ENCODE peak calls at places on chromosome 3, in ten cellular contexts. U is Peyer's patch, C is testis, D is adrenal gland, Y is suprapubic skin, O is heart left ventricle, V is body of pancreas, A is spleen, X is ovary, S is esophagus squamous epithelium. Q is an unnamed sample.

GRCh38 chr3:24185738-24186384 is 240.8 kb downstream of the NR1D2 start:
- DNase-seq in U (no peak), C (peak; percentile 56), D (peak; percentile 46), Y (no peak), O (peak; percentile 57), V (peak; percentile 60), A (no peak), X (peak; percentile 39), S (no peak), Q (no peak)

GRCh38 chr3:156788846-156789245 is 37.3 kb upstream of the LEKR1 start:
- DNase-seq in U (no peak), C (no peak), D (no peak), Y (no peak), O (no peak), V (no peak), A (no peak), X (no peak), S (no peak), Q (no peak)

GRCh38 chr3:180926526-180926925 is 14.1 kb downstream of the FXR1 start:
- DNase-seq in U (no peak), C (no peak), D (no peak), Y (no peak), O (no peak), V (no peak), A (no peak), X (no peak), S (no peak), Q (no peak)

GRCh38 chr3:46578973-46579755 is 13.1 kb upstream of the LRRC2 start:
- DNase-seq in U (no peak), C (no peak), D (no peak), Y (no peak), O (no peak), V (no peak), A (no peak), X (no peak), S (no peak), Q (no peak)

GRCh38 chr3:43309372-43310305 is 23.3 kb downstream of the SNRK start:
- DNase-seq in U (no peak), C (no peak), D (no peak), Y (no peak), O (no peak), V (no peak), A (no peak), X (no peak), S (no peak), Q (no peak)

GRCh38 chr3:174376346-174376745 is 482.8 kb upstream of the NAALADL2 start:
- DNase-seq in U (no peak), C (no peak), D (no peak), Y (no peak), O (no peak), V (no peak), A (no peak), X (no peak), S (no peak), Q (no peak)

GRCh38 chr3:65888980-65889706 is 149.6 kb downstream of the MAGI1 start:
- DNase-seq in U (no peak), C (no peak), D (peak; percentile 29), Y (no peak), O (no peak), V (no peak), A (no peak), X (no peak), S (no peak), Q (peak; percentile 25)

GRCh38 chr3:104145164-104145563 is 1221.5 kb upstream of the ALCAM start:
- DNase-seq in U (no peak), C (no peak), D (no peak), Y (no peak), O (no peak), V (no peak), A (no peak), X (no peak), S (no peak), Q (no peak)

GRCh38 chr3:50319181-50319871 is 3.2 kb downstream of the HYAL2 start:
- DNase-seq in U (no peak), C (no peak), D (no peak), Y (peak; percentile 63), O (peak; percentile 21), V (no peak), A (no peak), X (no peak), S (no peak), Q (no peak)

GRCh38 chr3:50321844-50322385 is 630 bp downstream of the HYAL2 start:
- DNase-seq in U (no peak), C (no peak), D (peak; percentile 61), Y (peak; percentile 80), O (no peak), V (no peak), A (peak; percentile 92), X (no peak), S (no peak), Q (no peak)

GRCh38 chr3:50321146-50321843 is 1.2 kb downstream of the HYAL2 start:
- DNase-seq in U (peak; percentile 88), C (peak; percentile 91), D (peak; percentile 91), Y (peak; percentile 92), O (peak; percentile 93), V (peak; percentile 91), A (peak; percentile 96), X (peak; percentile 90), S (peak; percentile 67), Q (peak; percentile 84)

GRCh38 chr3:50319872-50320625 is 2.5 kb downstream of the HYAL2 start:
- DNase-seq in U (no peak), C (no peak), D (no peak), Y (no peak), O (peak; percentile 25), V (no peak), A (peak; percentile 85), X (no peak), S (no peak), Q (no peak)

DNA sequence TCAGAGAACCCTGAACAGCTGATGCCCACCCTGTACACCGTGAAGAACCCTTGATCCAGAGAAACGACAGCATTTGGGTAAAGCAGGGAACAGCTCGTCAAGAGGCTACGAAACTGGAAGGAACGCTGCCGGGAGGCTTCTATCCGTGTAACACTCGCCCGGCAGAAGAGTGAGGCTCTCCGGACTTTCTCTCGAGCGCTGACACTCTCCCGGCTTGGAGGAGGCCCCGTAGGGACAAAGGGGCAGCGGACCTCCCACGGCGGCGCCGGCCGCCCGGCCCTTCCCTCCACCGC is 1.7 kb downstream of the HYAL2 start:
- DNase-seq in U (no peak), C (no peak), D (no peak), Y (no peak), O (no peak), V (no peak), A (no peak), X (no peak), S (no peak), Q (no peak)
- H3K36me3 ChIP-seq in U (no peaks in the 10 kb centered on the region), C (no peaks in the 10 kb centered on the region), D (peaks cover 36% of the 10 kb centered on the region), Y (peaks cover 27% of the 10 kb centered on the region), O (peaks cover 47% of the 10 kb centered on the region), V (no peaks in the 10 kb centered on the region), A (peaks cover 31% of the 10 kb centered on the region), X (no peaks in the 10 kb centered on the region), S (peaks cover 42% of the 10 kb centered on the region), Q (no peaks in the 10 kb centered on the region)

GRCh38 chr3:4983739-4984510 is 4.7 kb downstream of the BHLHE40 start:
- DNase-seq in U (peak; percentile 75), C (no peak), D (peak; percentile 61), Y (peak; percentile 86), O (peak; percentile 85), V (peak; percentile 69), A (peak; percentile 84), X (peak; percentile 69), S (peak; percentile 62), Q (no peak)

GRCh38 chr3:4981688-4982494 is 2.7 kb downstream of the BHLHE40 start:
- DNase-seq in U (no peak), C (no peak), D (peak; percentile 54), Y (no peak), O (no peak), V (peak; percentile 66), A (no peak), X (peak; percentile 44), S (no peak), Q (no peak)

GRCh38 chr3:4981160-4981687 is 2.0 kb downstream of the BHLHE40 start:
- DNase-seq in U (no peak), C (no peak), D (no peak), Y (no peak), O (no peak), V (no peak), A (no peak), X (no peak), S (no peak), Q (no peak)

GRCh38 chr3:4984511-4984864 is 5.3 kb downstream of the BHLHE40 start:
- DNase-seq in U (no peak), C (no peak), D (no peak), Y (no peak), O (no peak), V (no peak), A (no peak), X (no peak), S (no peak), Q (no peak)

DNA sequence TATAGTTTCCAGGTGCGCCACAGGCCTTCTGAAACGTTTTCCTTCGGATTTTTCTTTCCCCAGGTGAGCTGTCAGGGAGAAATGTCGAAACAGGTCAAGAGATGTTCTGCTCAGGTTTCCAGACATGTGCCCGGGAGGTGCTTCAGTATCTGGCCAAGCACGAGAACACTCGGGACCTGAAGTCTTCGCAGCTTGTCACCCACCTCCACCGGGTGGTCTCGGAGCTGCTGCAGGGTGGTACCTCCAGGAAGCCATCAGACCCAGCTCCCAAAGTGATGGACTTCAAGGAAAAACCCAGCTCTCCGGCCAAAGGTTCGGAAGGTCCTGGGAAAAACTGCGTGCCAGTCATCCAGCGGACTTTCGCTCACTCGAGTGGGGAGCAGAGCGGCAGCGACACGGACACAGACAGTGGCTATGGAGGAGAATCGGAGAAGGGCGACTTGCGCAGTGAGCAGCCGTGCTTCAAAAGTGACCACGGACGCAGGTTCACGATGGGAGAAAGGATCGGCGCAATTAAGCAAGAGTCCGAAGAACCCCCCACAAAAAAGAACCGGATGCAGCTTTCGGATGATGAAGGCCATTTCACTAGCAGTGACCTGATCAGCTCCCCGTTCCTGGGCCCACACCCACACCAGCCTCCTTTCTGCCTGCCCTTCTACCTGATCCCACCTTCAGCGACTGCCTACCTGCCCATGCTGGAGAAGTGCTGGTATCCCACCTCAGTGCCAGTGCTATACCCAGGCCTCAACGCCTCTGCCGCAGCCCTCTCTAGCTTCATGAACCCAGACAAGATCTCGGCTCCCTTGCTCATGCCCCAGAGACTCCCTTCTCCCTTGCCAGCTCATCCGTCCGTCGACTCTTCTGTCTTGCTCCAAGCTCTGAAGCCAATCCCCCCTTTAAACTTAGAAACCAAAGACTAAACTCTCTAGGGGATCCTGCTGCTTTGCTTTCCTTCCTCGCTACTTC is 3.8 kb downstream of the BHLHE40 start:
- DNase-seq in U (no peak), C (no peak), D (peak; percentile 50), Y (no peak), O (no peak), V (peak; percentile 37), A (no peak), X (peak; percentile 40), S (no peak), Q (no peak)
- TF ChIP-seq POLR2A in U (no peak), C (no peak), D (peak; percentile 33), Y (no peak), O (no peak), V (no peak), A (no peak), X (no peak), S (no peak), Q (no peak)

GRCh38 chr3:58111513-58112184 is 99.1 kb downstream of the DNASE1L3 start:
- DNase-seq in U (no peak), C (no peak), D (no peak), Y (peak; percentile 80), O (no peak), V (peak; percentile 96), A (no peak), X (no peak), S (no peak), Q (no peak)
- H3K36me3 ChIP-seq in U (no peaks in the 10 kb centered on the region), C (no peaks in the 10 kb centered on the region), D (peaks cover 53% of the 10 kb centered on the region), Y (peaks cover 75% of the 10 kb centered on the region), O (peaks cover 76% of the 10 kb centered on the region), V (peaks cover 14% of the 10 kb centered on the region), A (peaks cover 51% of the 10 kb centered on the region), X (no peaks in the 10 kb centered on the region), S (peaks cover 95% of the 10 kb centered on the region), Q (peaks cover 6% of the 10 kb centered on the region)

GRCh38 chr3:57692404-57693191 is at the start of gene DENND6A:
- DNase-seq in U (peak; percentile 96), C (peak; percentile 95), D (peak; percentile 96), Y (peak; percentile 98), O (peak; percentile 98), V (peak; percentile 98), A (peak; percentile 100), X (peak; percentile 95), S (peak; percentile 68), Q (peak; percentile 92)
- TF ChIP-seq POLR2A in U (peak; percentile 93), C (peak; percentile 70), D (peak; percentile 98), Y (peak; percentile 95), O (peak; percentile 95), V (peak; percentile 91), A (peak; percentile 93), X (peak; percentile 99), S (no peak), Q (peak; percentile 98)